ENCODE peak calls at places on chromosomes 11 and 22, in six cellular contexts. B is body of pancreas, K is brain microvascular endothelial cell, D is fibroblast of mammary gland, F is mammary epithelial cell, W is HCT116. S is an unnamed sample.
A peak's percentile ranks its signal among the peaks of the same experiment; 100 is the strongest.

GRCh38 chr11:68523743-68524142 is 63.2 kb downstream of the PPP6R3 start:
- DNase-seq in B (no peak), K (no peak), D (no peak), F (no peak), W (no peak), S (no peak)

GRCh38 chr11:94020777-94021615 is at the start of gene HEPHL1:
- DNase-seq in B (no peak), K (no peak), D (no peak), F (peak; percentile 97), W (no peak), S (no peak)

GRCh38 chr11:5042091-5042490 is 4.2 kb upstream of the OR52J3 start:
- DNase-seq in B (no peak), K (no peak), D (no peak), F (peak; percentile 51), W (no peak), S (no peak)

GRCh38 chr11:66860449-66860831 is 3.6 kb downstream of the LRFN4 start:
- DNase-seq in B (no peak), K (no peak), D (no peak), F (no peak), W (no peak), S (no peak)

GRCh38 chr11:73576226-73576625 is 21.7 kb downstream of the FAM168A start:
- DNase-seq in B (no peak), K (no peak), D (no peak), F (no peak), W (no peak), S (no peak)

GRCh38 chr11:5247479-5248192 is 2.0 kb downstream of the HBG1 start:
- DNase-seq in B (no peak), K (no peak), D (peak; percentile 8), F (no peak), W (no peak), S (no peak)

GRCh38 chr11:10050561-10050960 is 243.5 kb downstream of the SBF2 start:
- DNase-seq in B (no peak), K (peak; percentile 31), D (peak; percentile 63), F (peak; percentile 82), W (no peak), S (no peak)

GRCh38 chr22:47967841-47968240 is 1205.4 kb downstream of the TBC1D22A start:
- DNase-seq in B (no peak), K (no peak), D (no peak), F (no peak), W (no peak), S (no peak)

GRCh38 chr22:31137721-31138120 is 2.6 kb downstream of the PLA2G3 start:
- DNase-seq in B (no peak), K (no peak), D (no peak), F (no peak), W (no peak), S (no peak)

GRCh38 chr11:45089251-45089650 is 57.2 kb upstream of the PRDM11 start:
- DNase-seq in B (peak; percentile 88), K (peak; percentile 50), D (peak; percentile 99), F (peak; percentile 49), W (no peak), S (no peak)

GRCh38 chr11:20403059-20403458 is 15.5 kb downstream of the PRMT3 start:
- DNase-seq in B (no peak), K (no peak), D (no peak), F (no peak), W (no peak), S (no peak)

GRCh38 chr11:126722006-126722736 is 278.4 kb downstream of the KIRREL3 start:
- DNase-seq in B (no peak), K (no peak), D (no peak), F (no peak), W (no peak), S (no peak)

GRCh38 chr11:30788849-30789248 is 202.7 kb upstream of the MPPED2 start:
- DNase-seq in B (no peak), K (no peak), D (no peak), F (no peak), W (no peak), S (no peak)

GRCh38 chr11:67372993-67373915 is at the start of gene CLCF1:
- DNase-seq in B (peak; percentile 74), K (peak; percentile 80), D (peak; percentile 85), F (peak; percentile 79), W (no peak), S (no peak)

GRCh38 chr22:17628304-17629166 is at the start of gene ATP6V1E1:
- DNase-seq in B (peak; percentile 97), K (peak; percentile 97), D (peak; percentile 96), F (peak; percentile 96), W (peak; percentile 92), S (peak; percentile 95)

GRCh38 chr11:56843816-56844215 is 95.3 kb upstream of the OR9G4 start:
- DNase-seq in B (no peak), K (no peak), D (no peak), F (peak; percentile 51), W (no peak), S (no peak)

GRCh38 chr11:35101223-35101622 is 37.7 kb upstream of the CD44 start:
- DNase-seq in B (no peak), K (no peak), D (peak; percentile 41), F (no peak), W (no peak), S (no peak)

GRCh38 chr11:96554236-96554635 is 164.4 kb downstream of the JRKL start:
- DNase-seq in B (no peak), K (no peak), D (no peak), F (no peak), W (no peak), S (no peak)

GRCh38 chr22:43275545-43275981 is 67.6 kb downstream of the SCUBE1 start:
- DNase-seq in B (no peak), K (peak; percentile 37), D (peak; percentile 61), F (peak; percentile 73), W (peak; percentile 56), S (no peak)

GRCh38 chr11:118873804-118874203 is 9.9 kb upstream of the CXCR5 start:
- DNase-seq in B (no peak), K (no peak), D (no peak), F (no peak), W (no peak), S (no peak)

GRCh38 chr11:110295487-110296225 is 758 bp downstream of the RDX start:
- DNase-seq in B (peak; percentile 72), K (peak; percentile 28), D (peak; percentile 31), F (peak; percentile 56), W (no peak), S (no peak)

GRCh38 chr22:36329217-36330078 is 58.3 kb downstream of the MYH9 start:
- DNase-seq in B (peak; percentile 63), K (peak; percentile 92), D (peak; percentile 79), F (peak; percentile 97), W (peak; percentile 52), S (peak; percentile 97)

GRCh38 chr22:43293259-43293658 is 49.9 kb downstream of the SCUBE1 start:
- DNase-seq in B (no peak), K (no peak), D (no peak), F (no peak), W (no peak), S (no peak)

GRCh38 chr22:37999640-38000272 is 15.4 kb upstream of the SOX10 start:
- DNase-seq in B (no peak), K (peak; percentile 54), D (peak; percentile 57), F (peak; percentile 96), W (peak; percentile 75), S (peak; percentile 64)

GRCh38 chr22:39306456-39307361 is 12.7 kb downstream of the RPL3 start:
- DNase-seq in B (peak; percentile 75), K (no peak), D (no peak), F (no peak), W (no peak), S (no peak)

GRCh38 chr11:33463059-33463458 is 205.9 kb downstream of the HIPK3 start:
- DNase-seq in B (no peak), K (peak; percentile 59), D (peak; percentile 68), F (no peak), W (no peak), S (no peak)

GRCh38 chr11:18853086-18853720 is 61.6 kb upstream of the PTPN5 start:
- DNase-seq in B (peak; percentile 22), K (peak; percentile 10), D (peak; percentile 28), F (peak; percentile 41), W (peak; percentile 21), S (peak; percentile 7)

DNA sequence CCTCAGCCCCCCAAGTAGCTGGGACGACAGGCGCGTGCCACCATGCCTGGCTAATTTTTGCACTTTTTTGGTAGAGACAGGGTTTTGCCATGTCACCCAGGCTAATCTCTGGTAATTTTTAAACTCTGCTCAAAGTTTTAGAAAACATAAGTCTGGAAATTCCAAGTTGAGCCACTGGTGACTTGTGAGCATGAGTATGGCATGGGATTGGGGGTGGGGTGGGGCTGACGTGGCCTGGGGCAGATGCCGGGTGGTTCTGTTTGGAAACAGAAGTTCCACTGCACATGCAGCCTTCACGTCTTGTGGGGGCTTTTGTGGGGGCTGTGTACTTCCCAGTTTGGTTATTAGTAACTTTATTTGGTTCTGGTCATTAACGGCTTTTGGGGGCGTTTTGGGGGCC is 67.3 kb downstream of the PTPRJ start:
- DNase-seq in B (no peak), K (peak; percentile 68), D (no peak), F (peak; percentile 41), W (no peak), S (peak; percentile 44)
- H3K4me3 ChIP-seq in B (no peak overlapping the region), K (no peak overlapping the region), D (no peak overlapping the region), F (no peak overlapping the region), W (no peak overlapping the region), S (no peak overlapping the region)

GRCh38 chr11:7537260-7537659 is 23.5 kb downstream of the PPFIBP2 start:
- DNase-seq in B (no peak), K (no peak), D (no peak), F (no peak), W (no peak), S (no peak)

GRCh38 chr11:7538023-7538422 is 24.2 kb downstream of the PPFIBP2 start:
- DNase-seq in B (peak; percentile 26), K (no peak), D (peak; percentile 50), F (no peak), W (no peak), S (no peak)

GRCh38 chr11:7534030-7534378 is 20.2 kb downstream of the PPFIBP2 start:
- DNase-seq in B (no peak), K (no peak), D (no peak), F (no peak), W (no peak), S (no peak)

GRCh38 chr11:7538466-7539454 is 25.0 kb downstream of the PPFIBP2 start:
- DNase-seq in B (no peak), K (no peak), D (no peak), F (no peak), W (no peak), S (no peak)

GRCh38 chr11:7536102-7536501 is 22.3 kb downstream of the PPFIBP2 start:
- DNase-seq in B (peak; percentile 27), K (no peak), D (no peak), F (no peak), W (no peak), S (no peak)
- TF ChIP-seq CTCF in B (no peak), K (peak; percentile 46), D (no peak), F (no peak), W (peak; percentile 52), S (peak; percentile 39)

GRCh38 chr22:23913306-23913660 is 19.1 kb downstream of the MIF start:
- DNase-seq in B (no peak), K (no peak), D (no peak), F (no peak), W (no peak), S (no peak)
- H3K4me3 ChIP-seq in B (peak overlapping the region; percentile 2), K (peak overlapping the region; percentile 68), D (peak overlapping the region; percentile 77), F (peak overlapping the region; percentile 71), W (peak overlapping the region; percentile 86), S (peak overlapping the region; percentile 60)

DNA sequence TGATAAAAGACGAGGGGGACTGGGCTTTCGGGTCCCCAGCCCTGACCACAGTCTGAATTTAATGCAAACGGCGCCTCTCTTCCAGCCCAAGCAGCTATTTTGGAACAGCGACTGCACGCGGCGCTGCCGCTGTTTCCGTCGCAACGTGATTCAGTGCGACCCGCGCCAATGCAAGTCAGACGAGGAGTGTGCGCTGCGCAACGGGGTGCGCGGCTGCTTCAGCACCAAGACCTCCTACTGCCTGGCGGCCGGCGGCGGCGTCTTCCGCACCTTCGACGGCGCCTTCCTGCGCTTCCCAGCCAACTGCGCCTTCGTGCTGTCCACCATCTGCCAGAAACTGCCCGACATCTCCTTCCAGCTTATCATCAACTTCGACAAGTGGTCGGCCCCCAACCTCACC is 56.7 kb downstream of the TECTA start:
- DNase-seq in B (no peak), K (no peak), D (no peak), F (no peak), W (no peak), S (no peak)
- TF ChIP-seq CTCF in B (no peak), K (no peak), D (no peak), F (no peak), W (no peak), S (no peak)